ENCODE peak calls at places on chromosomes 16 and 17, in eight cellular contexts. A is uterus; R is IMR-90; J is CD4-positive, CD25-positive, alpha-beta regulatory T cell; O is fibroblast of lung; Z is thoracic aorta; B is tibial nerve; L is esophagus squamous epithelium. W is an unnamed sample.
A peak's percentile ranks its signal among the peaks of the same experiment; 100 is the strongest.

GRCh38 chr17:77728022-77728671 is 230.4 kb upstream of the TNRC6C start:
- DNase-seq in A (peak; percentile 69), R (no peak), L (no peak), O (no peak), Z (no peak), J (no peak), B (peak; percentile 63), W (peak; percentile 58)

GRCh38 chr17:7977039-7977438 is 25.4 kb upstream of the GUCY2D start:
- DNase-seq in Z (no peak), O (no peak), J (no peak), R (no peak), A (no peak), B (no peak), L (no peak), W (no peak)

GRCh38 chr17:43579570-43580140 is 33.5 kb upstream of the ETV4 start:
- DNase-seq in B (no peak), J (no peak), O (peak; percentile 48), R (peak; percentile 95), Z (no peak), A (no peak), L (no peak), W (no peak)

GRCh38 chr16:30668393-30668792 is 10.2 kb downstream of the FBRS start:
- DNase-seq in R (no peak), O (no peak), A (no peak), J (no peak), B (no peak), Z (no peak), L (no peak), W (no peak)

GRCh38 chr16:73277066-73277465 is 229.1 kb upstream of the ZFHX3 start:
- DNase-seq in B (no peak), R (no peak), Z (no peak), J (no peak), O (no peak), A (no peak), L (no peak), W (no peak)

GRCh38 chr16:3997231-3997841 is 116.8 kb upstream of the CREBBP start:
- DNase-seq in J (no peak), A (no peak), O (no peak), B (no peak), L (no peak), R (no peak), Z (no peak), W (no peak)

GRCh38 chr17:71032746-71033273 is 863.5 kb downstream of the KCNJ2 start:
- DNase-seq in L (no peak), O (no peak), Z (no peak), A (no peak), J (no peak), R (no peak), B (no peak), W (no peak)

GRCh38 chr17:7857724-7858486 is at the start of gene CYB5D1:
- DNase-seq in L (peak; percentile 80), B (peak; percentile 84), A (peak; percentile 90), J (peak; percentile 95), R (peak; percentile 93), O (peak; percentile 97), Z (peak; percentile 88), W (peak; percentile 96)

GRCh38 chr17:17792551-17793377 is 44.0 kb downstream of the SREBF1 start:
- DNase-seq in O (peak; percentile 49), J (peak; percentile 93), Z (no peak), A (peak; percentile 67), B (no peak), L (no peak), R (peak; percentile 73), W (no peak)

GRCh38 chr17:5237541-5238016 is 2.9 kb upstream of the SCIMP start:
- DNase-seq in A (no peak), O (peak; percentile 45), J (peak; percentile 74), L (no peak), R (peak; percentile 50), B (no peak), Z (no peak), W (peak; percentile 68)

GRCh38 chr16:59880626-59881025 is 1146.5 kb upstream of the GOT2 start:
- DNase-seq in L (no peak), Z (no peak), O (no peak), A (no peak), R (no peak), B (no peak), J (no peak), W (no peak)

GRCh38 chr17:63961355-63962207 is 11.1 kb downstream of the SCN4A start:
- DNase-seq in A (peak; percentile 37), L (no peak), B (peak; percentile 26), R (peak; percentile 53), J (peak; percentile 37), O (peak; percentile 85), Z (no peak), W (peak; percentile 61)

GRCh38 chr17:63960006-63960405 is 12.7 kb downstream of the SCN4A start:
- DNase-seq in O (no peak), R (no peak), L (no peak), J (no peak), B (no peak), A (no peak), Z (no peak), W (no peak)

GRCh38 chr17:63960430-63960829 is 12.3 kb downstream of the SCN4A start:
- DNase-seq in O (no peak), B (no peak), Z (no peak), R (no peak), A (no peak), L (no peak), J (no peak), W (no peak)

GRCh38 chr17:63962298-63962744 is 10.4 kb downstream of the SCN4A start:
- DNase-seq in A (no peak), J (no peak), R (no peak), B (no peak), Z (no peak), L (no peak), O (no peak), W (no peak)

DNA sequence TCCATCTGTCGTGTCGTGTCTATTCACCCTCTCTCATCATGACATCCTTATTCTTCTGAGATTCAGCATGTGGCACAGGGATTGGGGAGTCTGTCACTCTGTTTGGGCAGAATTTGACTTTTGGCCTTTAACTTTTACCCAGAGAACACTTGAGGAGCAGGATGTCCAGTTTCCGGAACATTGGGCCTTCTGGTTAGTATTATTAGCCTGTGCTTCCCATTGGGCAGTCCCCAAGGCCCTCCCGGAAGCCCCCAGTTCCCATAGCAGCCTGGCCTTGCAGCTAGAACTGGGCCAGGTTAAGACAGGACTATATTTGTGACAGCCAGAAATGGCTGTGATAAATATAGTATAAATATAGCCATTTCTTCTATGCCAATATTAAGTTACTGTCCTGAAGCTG is 9.6 kb downstream of the SCN4A start:
- DNase-seq in Z (no peak), R (no peak), O (no peak), L (no peak), B (no peak), A (no peak), J (no peak), W (no peak)
- H3K27ac ChIP-seq in Z (no peak overlapping the region), R (no peak overlapping the region), O (no peak overlapping the region), L (no peak overlapping the region), B (peak overlapping the region; percentile 43), A (peak overlapping the region; percentile 63), J (no peak overlapping the region), W (no peak overlapping the region)

GRCh38 chr16:88323546-88324330 is 59.0 kb upstream of the ZNF469 start:
- DNase-seq in R (no peak), O (no peak), Z (no peak), B (no peak), A (no peak), J (no peak), L (no peak), W (no peak)
- H3K4me1 ChIP-seq in R (no peaks in the 10 kb centered on the region), O (no peaks in the 10 kb centered on the region), Z (no peaks in the 10 kb centered on the region), B (no peaks in the 10 kb centered on the region), A (no peaks in the 10 kb centered on the region), J (no peaks in the 10 kb centered on the region), L (no peaks in the 10 kb centered on the region), W (no peaks in the 10 kb centered on the region)

GRCh38 chr16:66880288-66881013 is at the start of gene PDP2:
- DNase-seq in J (peak; percentile 95), Z (peak; percentile 91), O (peak; percentile 95), R (peak; percentile 90), B (peak; percentile 93), A (peak; percentile 91), L (peak; percentile 75), W (peak; percentile 97)

GRCh38 chr16:66881560-66881959 is 1.2 kb downstream of the PDP2 start:
- DNase-seq in L (no peak), Z (no peak), O (no peak), A (no peak), R (no peak), J (no peak), B (no peak), W (no peak)

GRCh38 chr16:66882702-66883101 is 2.4 kb downstream of the PDP2 start:
- DNase-seq in J (no peak), B (no peak), L (no peak), Z (no peak), A (no peak), O (no peak), R (no peak), W (no peak)

GRCh38 chr16:66881964-66882508 is 1.7 kb downstream of the PDP2 start:
- DNase-seq in J (no peak), R (no peak), O (no peak), Z (no peak), B (no peak), L (no peak), A (no peak), W (no peak)

DNA sequence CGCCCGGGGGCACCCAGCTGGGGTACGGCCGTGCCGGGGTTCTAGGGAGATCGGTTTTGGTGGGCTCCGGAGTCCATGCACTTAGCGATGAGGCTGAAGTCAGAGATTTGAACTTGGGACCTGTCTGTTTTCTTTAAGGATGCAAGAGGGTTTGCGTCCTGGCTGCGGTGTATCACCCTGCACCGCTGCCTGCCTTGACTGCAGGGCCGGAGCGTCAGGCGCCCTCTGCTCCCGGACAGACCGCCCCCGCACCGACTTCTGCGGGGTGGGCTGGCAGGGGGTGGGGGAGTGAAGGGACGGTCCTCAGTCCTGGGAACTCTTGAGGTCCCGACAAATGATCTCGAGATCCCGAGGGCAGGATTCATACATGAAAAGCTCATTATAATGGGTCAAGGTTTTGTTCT is 701 bp downstream of the PDP2 start:
- DNase-seq in O (no peak), Z (no peak), R (no peak), A (no peak), L (no peak), J (no peak), B (no peak), W (no peak)
- H3K27ac ChIP-seq in O (peak overlapping the region; percentile 84), Z (peak overlapping the region; percentile 56), R (peak overlapping the region; percentile 38), A (peak overlapping the region; percentile 78), L (peak overlapping the region; percentile 81), J (no peak overlapping the region), B (peak overlapping the region; percentile 88), W (peak overlapping the region; percentile 78)

GRCh38 chr17:15269087-15269486 is 4.0 kb upstream of the PMP22 start:
- DNase-seq in J (no peak), B (no peak), A (no peak), R (no peak), Z (no peak), L (no peak), O (no peak), W (no peak)

GRCh38 chr17:15268465-15268864 is 3.3 kb upstream of the PMP22 start:
- DNase-seq in O (no peak), L (no peak), R (peak; percentile 51), Z (no peak), B (no peak), A (peak; percentile 62), J (no peak), W (no peak)

GRCh38 chr17:15269690-15270089 is 4.6 kb upstream of the PMP22 start:
- DNase-seq in L (no peak), A (no peak), Z (no peak), B (no peak), R (no peak), O (no peak), J (no peak), W (no peak)

GRCh38 chr17:15266325-15266950 is 1.3 kb upstream of the PMP22 start:
- DNase-seq in B (no peak), L (no peak), O (no peak), Z (no peak), J (no peak), A (no peak), R (no peak), W (no peak)

GRCh38 chr17:15268003-15268402 is 2.9 kb upstream of the PMP22 start:
- DNase-seq in O (no peak), A (no peak), R (no peak), Z (no peak), B (no peak), L (no peak), J (no peak), W (no peak)
- H3K4me1 ChIP-seq in O (peaks cover 8% of the 10 kb centered on the region), A (peaks cover 8% of the 10 kb centered on the region), R (peaks cover 16% of the 10 kb centered on the region), Z (peaks cover 21% of the 10 kb centered on the region), B (peaks cover 67% of the 10 kb centered on the region), L (peaks cover under 1% of the 10 kb centered on the region), J (no peaks in the 10 kb centered on the region), W (no peaks in the 10 kb centered on the region)